ENCODE peak calls at places on chromosomes 11 and 22, in five cellular contexts. C is GM12891, D is H1, Z is HepG2, P is K562. M is an unnamed sample.

GRCh38 chr11:46832511-46833214 is 13.4 kb downstream of the CKAP5 start:
- DNase-seq in P (peak), D (no peak), Z (no peak), C (no peak), M (no peak)

GRCh38 chr11:108592591-108593213 is 866 bp downstream of the EXPH5 start:
- DNase-seq in P (peak), Z (no peak), C (peak), D (peak), M (peak)

GRCh38 chr11:72331761-72332160 is 87.8 kb upstream of the PHOX2A start:
- DNase-seq in Z (no peak), P (no peak), D (no peak), C (no peak), M (no peak)

GRCh38 chr11:104926771-104927470 is 28.7 kb upstream of the CASP12 start:
- DNase-seq in D (no peak), C (no peak), Z (no peak), P (no peak), M (no peak)

GRCh38 chr22:49777569-49778250 is 50.0 kb downstream of the BRD1 start:
- DNase-seq in D (no peak), C (no peak), P (no peak), Z (no peak), M (no peak)

GRCh38 chr11:124917115-124917637 is 1.9 kb upstream of the HEPN1 start:
- DNase-seq in D (no peak), P (no peak), C (no peak), Z (peak), M (no peak)

GRCh38 chr11:1302041-1302460 is 7.4 kb downstream of the TOLLIP start:
- DNase-seq in C (no peak), Z (no peak), P (no peak), D (peak), M (peak)

GRCh38 chr11:61926235-61926634 is 8.9 kb upstream of the RAB3IL1 start:
- DNase-seq in D (peak), P (no peak), C (no peak), Z (no peak), M (no peak)

GRCh38 chr11:120115272-120116000 is 22.5 kb downstream of the TRIM29 start:
- DNase-seq in D (peak), P (peak), Z (no peak), C (no peak), M (no peak)

GRCh38 chr11:2540521-2541320 is 95.9 kb downstream of the KCNQ1 start:
- DNase-seq in P (no peak), C (no peak), D (no peak), Z (no peak), M (no peak)

GRCh38 chr22:19869497-19870152 is 15.0 kb upstream of the GNB1L start:
- DNase-seq in Z (no peak), P (no peak), C (no peak), D (peak), M (no peak)

GRCh38 chr22:19886605-19887250 is 32.1 kb upstream of the GNB1L start:
- DNase-seq in P (no peak), Z (no peak), D (no peak), C (no peak), M (no peak)

GRCh38 chr11:109035261-109035660 is 370.4 kb downstream of the DDX10 start:
- DNase-seq in C (no peak), Z (no peak), D (no peak), P (no peak), M (no peak)

GRCh38 chr11:81725691-81726090 is 1008.0 kb downstream of the FAM181B start:
- DNase-seq in C (no peak), D (no peak), Z (no peak), P (no peak), M (no peak)

GRCh38 chr11:63635762-63636465 is 21.7 kb upstream of the PLAAT3 start:
- DNase-seq in D (peak), P (peak), C (peak), Z (peak), M (peak)

GRCh38 chr11:8087756-8088155 is 6.7 kb downstream of the TUB start:
- DNase-seq in D (no peak), Z (no peak), P (no peak), C (no peak), M (no peak)

GRCh38 chr11:83951521-83951920 is 665.4 kb upstream of the CCDC90B start:
- DNase-seq in D (no peak), Z (no peak), P (no peak), C (no peak), M (no peak)

GRCh38 chr11:67024410-67024809 is 1.5 kb downstream of the SYT12 start:
- DNase-seq in Z (no peak), D (no peak), P (no peak), C (no peak), M (no peak)

GRCh38 chr11:105577645-105578044 is 32.2 kb upstream of the GRIA4 start:
- DNase-seq in D (no peak), P (no peak), C (no peak), Z (no peak), M (no peak)

GRCh38 chr22:20080445-20080775 is 369 bp downstream of the DGCR8 start:
- DNase-seq in P (peak), Z (peak), C (peak), D (peak), M (peak)

GRCh38 chr22:20781272-20781990 is 7.5 kb downstream of the SERPIND1 start:
- DNase-seq in C (no peak), D (no peak), P (no peak), Z (no peak), M (no peak)

GRCh38 chr22:20857247-20857643 is 1.4 kb downstream of the PI4KA start:
- DNase-seq in C (no peak), P (no peak), Z (no peak), D (no peak), M (no peak)

GRCh38 chr22:32265882-32266767 is 11.0 kb upstream of the SLC5A4 start:
- DNase-seq in C (peak), Z (peak), P (peak), D (peak), M (peak)

GRCh38 chr11:76179147-76179546 is 27.2 kb downstream of the WNT11 start:
- DNase-seq in D (no peak), P (no peak), Z (no peak), C (no peak), M (no peak)

GRCh38 chr22:50056214-50056972 is 1.7 kb downstream of the TTLL8 start:
- DNase-seq in P (no peak), D (no peak), Z (no peak), C (no peak), M (no peak)

GRCh38 chr11:130940706-130941105 is 24.4 kb upstream of the SNX19 start:
- DNase-seq in C (no peak), D (no peak), Z (no peak), P (no peak), M (no peak)

GRCh38 chr22:32897400-32897799 is 95.9 kb downstream of the TIMP3 start:
- DNase-seq in P (no peak), D (no peak), Z (no peak), C (no peak), M (no peak)

GRCh38 chr11:61477126-61477525 is 31.4 kb upstream of the LRRC10B start:
- DNase-seq in P (no peak), Z (no peak), D (no peak), C (no peak), M (no peak)

GRCh38 chr11:14022251-14022650 is 59.7 kb downstream of the SPON1 start:
- DNase-seq in C (no peak), Z (no peak), D (no peak), P (no peak), M (no peak)

GRCh38 chr11:8913961-8914660 is 3.1 kb downstream of the AKIP1 start:
- DNase-seq in Z (peak), D (peak), P (peak), C (no peak), M (peak)

GRCh38 chr22:29145321-29146072 is 60.2 kb upstream of the EMID1 start:
- DNase-seq in D (peak), Z (no peak), C (no peak), P (no peak), M (no peak)

GRCh38 chr11:11313426-11313825 is 39.6 kb downstream of the CSNK2A3 start:
- DNase-seq in C (no peak), P (no peak), Z (peak), D (no peak), M (no peak)

GRCh38 chr11:79472736-79473536 is 32.1 kb upstream of the TENM4 start:
- DNase-seq in D (peak), Z (no peak), C (no peak), P (no peak), M (no peak)

GRCh38 chr11:65491614-65492386 is 7.0 kb upstream of the MALAT1 start:
- DNase-seq in Z (no peak), C (no peak), P (peak), D (peak), M (no peak)

GRCh38 chr11:65488273-65489058 is 10.4 kb upstream of the MALAT1 start:
- DNase-seq in Z (no peak), D (no peak), P (no peak), C (no peak), M (no peak)

GRCh38 chr11:65491163-65491465 is 7.7 kb upstream of the MALAT1 start:
- DNase-seq in P (no peak), C (no peak), D (no peak), Z (no peak), M (no peak)

GRCh38 chr11:65489061-65489705 is 9.7 kb upstream of the MALAT1 start:
- DNase-seq in C (no peak), Z (peak), D (peak), P (no peak), M (no peak)

DNA sequence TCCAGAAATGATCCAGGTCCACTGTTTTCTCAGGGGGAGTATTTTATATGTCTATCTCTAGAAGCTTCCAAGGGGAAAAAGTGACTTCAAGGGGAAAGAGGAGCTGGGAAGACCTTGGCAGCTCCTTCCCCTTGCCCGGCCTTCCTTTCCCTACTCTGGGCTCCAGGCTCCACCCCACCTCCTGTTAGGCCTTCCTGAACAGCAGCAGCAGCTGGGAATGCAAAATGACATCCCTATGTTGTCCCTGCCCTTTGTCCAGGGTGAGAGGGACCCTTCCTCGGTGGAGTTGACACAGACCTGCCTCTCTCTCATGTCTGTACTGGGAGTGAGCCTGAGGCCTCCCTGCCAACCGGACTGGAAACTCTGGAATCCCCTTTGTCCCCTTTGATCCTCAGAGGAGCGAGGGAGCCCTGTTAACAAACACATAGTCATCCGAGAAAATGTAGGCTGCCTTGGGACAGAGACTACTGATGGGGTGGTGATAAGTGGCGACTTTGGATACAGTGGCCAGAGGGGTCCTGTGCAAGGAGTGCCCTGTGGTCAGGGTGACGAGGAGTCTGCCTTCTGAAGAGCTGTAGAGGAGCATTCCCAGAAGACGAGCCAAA is 9.0 kb upstream of the MALAT1 start:
- DNase-seq in Z (peak), P (no peak), C (no peak), D (no peak), M (no peak)
- TF ChIP-seq POLR2A in Z (peak), P (no peak), C (no peak), D (no peak), M (no peak)

DNA sequence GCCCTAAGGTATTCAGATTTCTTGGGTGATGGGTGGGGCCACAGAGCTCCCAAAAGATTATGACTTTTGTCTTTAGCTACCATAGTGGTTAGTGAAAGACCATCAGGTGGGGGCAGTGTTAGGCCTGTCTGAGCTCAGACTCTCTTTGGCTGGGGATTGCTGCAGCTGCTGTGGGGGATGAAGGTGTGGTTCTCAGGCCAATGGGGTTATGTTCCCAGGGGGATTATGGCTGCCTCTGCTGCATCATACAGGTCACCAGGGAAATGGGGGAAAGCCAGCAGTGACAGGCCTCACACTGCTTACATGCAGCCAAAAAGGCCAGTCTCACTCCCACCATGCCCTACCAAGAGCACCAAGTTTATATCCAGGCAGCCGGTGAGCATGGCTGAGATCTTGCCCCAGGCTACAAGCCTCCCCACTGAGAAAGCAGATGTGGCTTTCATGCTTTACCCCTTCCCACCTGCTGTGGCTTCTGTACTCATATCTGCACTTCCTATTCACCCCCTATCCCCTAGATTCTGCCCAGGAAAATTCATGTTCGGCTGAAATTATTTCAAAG is 24.8 kb downstream of the CNTF start:
- DNase-seq in P (no peak), D (no peak), C (no peak), Z (no peak), M (no peak)
- TF ChIP-seq POLR2AphosphoS5 in P (no peak), D (no peak), C (no peak), Z (no peak), M (no peak)

GRCh38 chr11:35038211-35038930 is 100.6 kb upstream of the CD44 start:
- DNase-seq in P (peak), C (no peak), D (no peak), Z (no peak), M (no peak)
- TF ChIP-seq TAF1 in P (no peak), C (no peak), D (no peak), Z (no peak), M (no peak)

GRCh38 chr11:64974124-64974523 is 2.2 kb upstream of the MAJIN start:
- DNase-seq in D (no peak), Z (no peak), P (no peak), C (no peak), M (no peak)
- TF ChIP-seq POLR2A in D (no peak), Z (no peak), P (no peak), C (no peak), M (no peak)

GRCh38 chr22:46829140-46829891 is 66.9 kb downstream of the TBC1D22A start:
- DNase-seq in D (peak), P (no peak), Z (no peak), C (no peak), M (no peak)
- TF ChIP-seq POLR2AphosphoS5 in D (no peak), P (no peak), Z (no peak), C (no peak), M (no peak)

GRCh38 chr22:45009881-45010531 is at the start of gene PHF21B:
- DNase-seq in C (no peak), P (peak), Z (no peak), D (peak), M (no peak)
- TF ChIP-seq TAF1 in C (no peak), P (no peak), Z (no peak), D (peak), M (no peak)

DNA sequence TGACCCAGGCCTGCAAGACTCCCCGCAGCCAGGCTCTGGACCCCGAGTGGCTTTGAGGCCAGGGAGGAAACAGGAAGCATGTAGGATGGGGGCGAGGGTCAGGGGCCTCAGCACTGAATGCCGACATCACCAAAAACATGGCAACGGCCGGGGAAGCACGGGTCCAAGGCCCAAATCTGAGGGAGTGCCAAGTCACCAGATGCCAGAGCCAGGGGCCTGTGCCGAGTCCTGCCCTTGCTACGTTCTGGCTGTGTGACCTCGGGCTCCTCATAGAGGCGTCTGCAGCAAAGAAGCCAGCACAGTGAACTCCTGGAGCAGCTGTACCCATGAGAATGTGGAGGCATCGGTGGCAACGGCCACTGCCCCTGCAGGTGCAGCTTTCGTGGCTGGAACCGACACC is 420.7 kb downstream of the CTTN start:
- DNase-seq in D (no peak), C (no peak), P (no peak), Z (no peak), M (no peak)
- TF ChIP-seq POLR2A in D (no peak), C (no peak), P (no peak), Z (no peak), M (no peak)